ENCODE peak calls at places on chromosomes 12 and 14, in nine cellular contexts. Q, J, B, E, U, F, D, I and A are unnamed samples.

GRCh38 chr12:53737951-53738833 is 10.9 kb upstream of the CALCOCO1 start:
- DNase-seq in Q (peak), J (peak), B (no peak), E (no peak), U (no peak), F (peak), D (no peak), I (peak), A (no peak)

GRCh38 chr12:89038831-89039509 is 313.3 kb downstream of the DUSP6 start:
- DNase-seq in Q (no peak), J (no peak), B (no peak), E (no peak), U (no peak), F (no peak), D (no peak), I (no peak), A (no peak)

GRCh38 chr14:73238262-73238852 is 1.1 kb downstream of the PAPLN start:
- DNase-seq in Q (no peak), J (peak), B (peak), E (no peak), U (peak), F (no peak), D (peak), I (peak), A (no peak)

GRCh38 chr14:35147186-35147585 is 24.8 kb downstream of the PRORP start:
- DNase-seq in Q (no peak), J (no peak), B (no peak), E (no peak), U (no peak), F (no peak), D (no peak), I (no peak), A (no peak)

GRCh38 chr14:23550131-23550826 is 1.3 kb downstream of the ZFHX2 start:
- DNase-seq in Q (no peak), J (peak), B (no peak), E (no peak), U (no peak), F (peak), D (no peak), I (no peak), A (no peak)

GRCh38 chr12:47799357-47799955 is 20.2 kb downstream of the HDAC7 start:
- DNase-seq in Q (no peak), J (peak), B (peak), E (no peak), U (no peak), F (no peak), D (no peak), I (no peak), A (no peak)

GRCh38 chr12:65232490-65233077 is 45.9 kb upstream of the MSRB3 start:
- DNase-seq in Q (peak), J (no peak), B (peak), E (peak), U (peak), F (peak), D (no peak), I (peak), A (peak)

GRCh38 chr12:75554556-75554880 is 43.1 kb upstream of the KRR1 start:
- DNase-seq in Q (no peak), J (no peak), B (no peak), E (no peak), U (no peak), F (no peak), D (no peak), I (no peak), A (no peak)

GRCh38 chr14:20247651-20248246 is 8.7 kb downstream of the OR11H4 start:
- DNase-seq in Q (peak), J (no peak), B (no peak), E (peak), U (peak), F (peak), D (peak), I (no peak), A (peak)

GRCh38 chr12:49195734-49196133 is 6.9 kb upstream of the TUBA1A start:
- DNase-seq in Q (no peak), J (no peak), B (no peak), E (no peak), U (no peak), F (no peak), D (no peak), I (no peak), A (no peak)

GRCh38 chr14:74524813-74525135 is 31.2 kb downstream of the ISCA2 start:
- DNase-seq in Q (no peak), J (no peak), B (no peak), E (no peak), U (no peak), F (no peak), D (no peak), I (no peak), A (no peak)

GRCh38 chr12:119699199-119699765 is 31.3 kb downstream of the PRKAB1 start:
- DNase-seq in Q (no peak), J (no peak), B (no peak), E (no peak), U (no peak), F (no peak), D (no peak), I (no peak), A (no peak)

GRCh38 chr12:89924191-89924590 is 215.6 kb upstream of the ATP2B1 start:
- DNase-seq in Q (no peak), J (no peak), B (no peak), E (no peak), U (no peak), F (no peak), D (no peak), I (no peak), A (no peak)

GRCh38 chr12:26031814-26032213 is 73.3 kb downstream of the RASSF8 start:
- DNase-seq in Q (no peak), J (no peak), B (no peak), E (no peak), U (no peak), F (no peak), D (no peak), I (no peak), A (no peak)

GRCh38 chr14:51353901-51354300 is 113.9 kb downstream of the TMX1 start:
- DNase-seq in Q (no peak), J (no peak), B (no peak), E (no peak), U (no peak), F (no peak), D (no peak), I (no peak), A (no peak)

GRCh38 chr14:32259368-32260013 is 56.4 kb upstream of the RNU6-8 start:
- DNase-seq in Q (peak), J (peak), B (peak), E (no peak), U (peak), F (peak), D (peak), I (peak), A (peak)

GRCh38 chr14:86654558-86655184 is 1124.7 kb downstream of the FLRT2 start:
- DNase-seq in Q (peak), J (peak), B (peak), E (peak), U (peak), F (peak), D (peak), I (peak), A (peak)

GRCh38 chr14:31122098-31122611 is 85.4 kb downstream of the HECTD1 start:
- DNase-seq in Q (no peak), J (no peak), B (peak), E (no peak), U (no peak), F (no peak), D (no peak), I (no peak), A (no peak)

GRCh38 chr12:65891987-65892481 is 67.8 kb downstream of the HMGA2 start:
- DNase-seq in Q (no peak), J (no peak), B (peak), E (no peak), U (peak), F (no peak), D (peak), I (peak), A (no peak)

GRCh38 chr12:50401383-50402155 is 884 bp downstream of the LARP4 start:
- DNase-seq in Q (peak), J (peak), B (peak), E (peak), U (peak), F (no peak), D (no peak), I (peak), A (peak)

GRCh38 chr12:9065607-9065856 is 50.2 kb downstream of the A2M start:
- DNase-seq in Q (no peak), J (no peak), B (no peak), E (no peak), U (no peak), F (no peak), D (no peak), I (no peak), A (no peak)

GRCh38 chr14:31190220-31190605 is 17.4 kb downstream of the HECTD1 start:
- DNase-seq in Q (no peak), J (no peak), B (no peak), E (no peak), U (no peak), F (no peak), D (no peak), I (no peak), A (no peak)

GRCh38 chr14:73795974-73796373 is 55.7 kb upstream of the PTGR2 start:
- DNase-seq in Q (no peak), J (no peak), B (peak), E (no peak), U (peak), F (no peak), D (peak), I (peak), A (no peak)

GRCh38 chr12:22974865-22975264 is 349.9 kb downstream of the ETNK1 start:
- DNase-seq in Q (no peak), J (no peak), B (peak), E (no peak), U (peak), F (no peak), D (peak), I (peak), A (no peak)

GRCh38 chr12:131536766-131537165 is 174.1 kb upstream of the SFSWAP start:
- DNase-seq in Q (no peak), J (no peak), B (no peak), E (no peak), U (no peak), F (no peak), D (no peak), I (no peak), A (no peak)

GRCh38 chr12:107320929-107321618 is 227.7 kb upstream of the CRY1 start:
- DNase-seq in Q (peak), J (peak), B (peak), E (no peak), U (peak), F (peak), D (no peak), I (peak), A (no peak)

GRCh38 chr12:21828779-21829178 is 54.3 kb upstream of the KCNJ8 start:
- DNase-seq in Q (no peak), J (no peak), B (peak), E (no peak), U (no peak), F (no peak), D (no peak), I (no peak), A (no peak)

GRCh38 chr12:64674367-64674922 is 64.2 kb downstream of the RASSF3 start:
- DNase-seq in Q (no peak), J (no peak), B (no peak), E (peak), U (no peak), F (no peak), D (no peak), I (no peak), A (no peak)

GRCh38 chr14:100533647-100534485 is 53.4 kb downstream of the BEGAIN start:
- DNase-seq in Q (no peak), J (no peak), B (peak), E (no peak), U (no peak), F (peak), D (no peak), I (no peak), A (no peak)
- TF ChIP-seq EZH2phosphoT487 in Q (no peak), J (no peak), B (no peak), E (no peak), U (no peak), F (no peak), D (no peak), I (no peak), A (no peak)

DNA sequence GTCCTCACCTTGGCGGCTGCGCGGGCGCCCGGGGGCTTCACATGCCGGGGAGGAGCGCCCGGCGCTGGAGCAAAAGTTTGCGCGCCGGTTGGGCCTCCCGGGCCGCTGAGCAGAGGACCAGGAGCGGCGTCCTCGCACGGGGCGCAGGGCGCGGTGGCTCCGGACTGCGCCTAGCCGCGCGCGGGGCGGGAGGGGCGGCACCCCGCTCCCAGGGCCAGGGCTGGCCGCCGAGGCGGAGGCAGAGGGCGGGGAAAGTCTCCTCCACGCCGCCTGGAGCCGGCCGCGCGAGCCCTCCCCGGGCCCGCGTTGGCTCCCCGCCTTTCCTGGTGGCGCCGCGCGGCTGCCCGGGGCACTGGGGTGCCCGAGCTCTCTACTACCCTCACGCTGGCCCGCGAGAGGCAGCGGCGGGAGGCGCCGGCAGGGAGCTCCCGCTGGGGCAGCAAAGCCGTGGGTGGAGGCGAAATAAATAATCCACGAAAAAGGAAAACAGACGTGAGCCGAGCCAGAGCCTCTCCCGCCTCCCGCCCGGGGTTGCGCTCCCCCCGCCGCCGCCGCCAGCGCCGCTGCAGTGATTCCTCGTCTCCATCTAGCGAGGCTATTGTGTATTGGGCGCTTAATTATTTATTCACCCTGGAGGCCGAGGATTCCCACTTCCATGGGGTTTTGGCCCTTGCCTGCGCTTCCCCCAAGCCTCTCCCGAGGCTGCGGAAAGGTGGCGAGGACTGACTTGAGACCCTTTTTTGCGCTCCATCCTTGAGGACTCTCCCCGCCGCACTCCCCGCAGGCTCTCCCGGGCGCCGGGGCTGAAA is 476 bp upstream of the PRIMA1 start:
- DNase-seq in Q (peak), J (peak), B (peak), E (no peak), U (peak), F (peak), D (no peak), I (peak), A (no peak)
- TF ChIP-seq EZH2phosphoT487 in Q (no peak), J (no peak), B (no peak), E (no peak), U (no peak), F (no peak), D (no peak), I (no peak), A (no peak)

DNA sequence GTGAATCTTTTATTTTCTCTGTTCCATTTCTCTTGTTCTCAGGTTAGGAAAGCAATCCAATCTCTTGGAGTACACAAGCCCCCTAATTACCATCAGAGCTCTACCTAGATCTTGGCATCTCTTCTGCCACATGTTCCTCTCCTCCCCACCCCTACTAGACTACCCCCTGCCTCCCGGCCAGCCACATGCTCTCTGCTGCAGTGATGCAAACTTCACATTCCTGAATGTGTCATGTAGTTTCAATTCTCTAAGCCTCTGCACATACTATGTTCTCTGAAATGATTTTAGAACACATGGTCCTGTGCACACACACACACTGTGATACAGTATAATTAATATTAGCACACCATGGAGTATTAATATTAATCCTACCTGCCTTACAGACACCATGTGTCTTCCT is 104.6 kb downstream of the EFCAB11 start:
- DNase-seq in Q (no peak), J (no peak), B (peak), E (no peak), U (no peak), F (no peak), D (no peak), I (no peak), A (no peak)
- TF ChIP-seq EZH2phosphoT487 in Q (no peak), J (no peak), B (no peak), E (no peak), U (no peak), F (no peak), D (no peak), I (no peak), A (no peak)

GRCh38 chr14:69559581-69560011 is 15.1 kb downstream of the CCDC177 start:
- DNase-seq in Q (no peak), J (peak), B (no peak), E (no peak), U (no peak), F (peak), D (no peak), I (no peak), A (no peak)
- TF ChIP-seq EZH2phosphoT487 in Q (no peak), J (no peak), B (no peak), E (no peak), U (no peak), F (no peak), D (no peak), I (no peak), A (no peak)

DNA sequence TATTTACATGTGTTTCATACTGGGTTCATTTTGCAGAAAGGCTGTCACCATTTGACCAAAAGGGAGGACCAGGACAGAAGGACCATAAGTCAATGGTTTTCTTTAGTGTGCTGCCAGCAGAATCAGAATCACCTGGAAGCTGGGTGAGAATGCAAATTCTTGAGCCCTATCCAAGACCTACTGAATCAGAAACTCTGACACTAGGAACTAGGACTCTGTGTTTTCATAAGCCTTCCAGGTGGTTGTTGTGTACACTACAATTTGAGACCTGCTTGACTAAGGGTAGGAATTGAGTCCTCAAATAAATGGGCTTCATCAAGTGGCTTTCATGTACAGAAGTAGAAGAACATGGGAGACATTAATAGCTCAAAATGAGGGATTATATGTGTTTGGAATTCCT is 32.2 kb downstream of the PDE6H start:
- DNase-seq in Q (no peak), J (no peak), B (no peak), E (no peak), U (no peak), F (no peak), D (no peak), I (no peak), A (no peak)
- TF ChIP-seq EZH2phosphoT487 in Q (no peak), J (no peak), B (no peak), E (no peak), U (no peak), F (no peak), D (no peak), I (no peak), A (no peak)

DNA sequence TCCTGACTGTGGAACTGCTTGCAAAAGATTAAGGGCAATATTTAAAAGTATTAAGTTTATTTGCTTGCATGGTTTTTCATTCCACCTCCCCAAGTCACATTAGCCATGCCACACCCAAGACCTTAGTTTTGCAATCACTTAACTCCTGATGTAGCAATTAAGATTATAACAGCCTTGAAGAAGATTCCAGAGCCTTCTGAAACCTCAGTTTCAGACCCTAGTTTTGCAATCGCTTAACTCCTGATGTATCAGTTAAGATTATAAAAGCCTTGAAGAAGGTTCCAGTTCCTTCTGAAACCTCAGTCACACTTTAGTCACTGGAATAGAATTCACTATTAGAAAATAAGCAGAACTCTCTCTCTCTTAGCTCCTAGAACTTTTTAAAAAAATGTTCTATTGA is 42.7 kb upstream of the DCN start:
- DNase-seq in Q (no peak), J (no peak), B (peak), E (no peak), U (no peak), F (no peak), D (no peak), I (peak), A (no peak)
- TF ChIP-seq EZH2phosphoT487 in Q (no peak), J (no peak), B (no peak), E (no peak), U (no peak), F (no peak), D (no peak), I (no peak), A (no peak)

GRCh38 chr12:123721245-123721644 is 9.1 kb downstream of the ATP6V0A2 start:
- DNase-seq in Q (no peak), J (no peak), B (no peak), E (no peak), U (no peak), F (no peak), D (no peak), I (no peak), A (no peak)

GRCh38 chr12:123726962-123727361 is 14.8 kb downstream of the ATP6V0A2 start:
- DNase-seq in Q (no peak), J (no peak), B (no peak), E (no peak), U (no peak), F (no peak), D (no peak), I (no peak), A (no peak)

GRCh38 chr12:123723765-123724164 is 11.6 kb downstream of the ATP6V0A2 start:
- DNase-seq in Q (no peak), J (no peak), B (no peak), E (no peak), U (no peak), F (no peak), D (no peak), I (no peak), A (no peak)

GRCh38 chr12:123723011-123723410 is 10.9 kb downstream of the ATP6V0A2 start:
- DNase-seq in Q (no peak), J (no peak), B (no peak), E (no peak), U (no peak), F (no peak), D (no peak), I (no peak), A (no peak)

DNA sequence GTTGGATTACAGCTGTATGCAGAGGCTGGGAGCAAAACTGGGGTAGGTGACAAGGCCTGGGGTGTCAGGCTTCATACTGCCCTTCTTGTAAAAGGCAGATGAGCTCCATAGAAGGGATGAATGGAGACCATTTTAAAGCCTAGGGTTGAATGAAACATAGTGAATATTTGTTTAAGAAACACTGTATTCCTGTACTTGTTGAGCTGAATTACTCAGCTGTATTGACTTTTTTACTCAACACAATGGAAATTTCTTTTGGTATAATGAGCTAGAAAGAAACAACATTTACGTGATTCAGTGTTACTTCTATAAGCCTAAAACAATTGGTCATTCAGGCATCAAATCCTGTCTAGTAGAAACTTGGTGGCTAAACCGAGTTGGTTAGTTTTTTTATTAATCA is 14.1 kb downstream of the ATP6V0A2 start:
- DNase-seq in Q (no peak), J (no peak), B (no peak), E (no peak), U (no peak), F (no peak), D (no peak), I (no peak), A (no peak)
- TF ChIP-seq EZH2phosphoT487 in Q (no peak), J (no peak), B (no peak), E (no peak), U (no peak), F (no peak), D (no peak), I (no peak), A (no peak)